ENCODE peak calls at places on chromosomes 13 and 19, in seven cellular contexts. I is GM12878, J is esophagus muscularis mucosa, H is breast epithelium, G is H1, Z is HCT116, A is prostate gland. U is an unnamed sample.

GRCh38 chr19:5951338-5951861 is 26.5 kb downstream of the RANBP3 start:
- DNase-seq in I (no peak), J (no peak), H (no peak), G (no peak), Z (no peak), A (no peak), U (no peak)

GRCh38 chr13:43258771-43259170 is 235.4 kb downstream of the DNAJC15 start:
- DNase-seq in I (no peak), J (peak), H (no peak), G (no peak), Z (no peak), A (no peak), U (no peak)

GRCh38 chr13:98188544-98189166 is 11.6 kb upstream of the RNF113B start:
- DNase-seq in I (no peak), J (no peak), H (no peak), G (no peak), Z (no peak), A (no peak), U (no peak)

GRCh38 chr19:45847661-45848060 is 15.3 kb downstream of the SYMPK start:
- DNase-seq in I (no peak), J (no peak), H (no peak), G (no peak), Z (no peak), A (no peak), U (no peak)

GRCh38 chr19:48874309-48875135 is 2.3 kb downstream of the PPP1R15A start:
- DNase-seq in I (no peak), J (no peak), H (no peak), G (no peak), Z (no peak), A (no peak), U (peak)

GRCh38 chr13:26186995-26187394 is 35.1 kb downstream of the RNF6 start:
- DNase-seq in I (no peak), J (no peak), H (no peak), G (no peak), Z (no peak), A (no peak), U (no peak)

GRCh38 chr19:18415177-18415867 is 3.9 kb upstream of the SSBP4 start:
- DNase-seq in I (no peak), J (no peak), H (peak), G (no peak), Z (no peak), A (no peak), U (peak)

GRCh38 chr19:5293607-5294089 is 47.0 kb downstream of the PTPRS start:
- DNase-seq in I (no peak), J (no peak), H (peak), G (no peak), Z (no peak), A (peak), U (peak)

GRCh38 chr19:56643460-56643763 is 453 bp downstream of the SMIM17 start:
- DNase-seq in I (no peak), J (no peak), H (no peak), G (no peak), Z (no peak), A (no peak), U (peak)

DNA sequence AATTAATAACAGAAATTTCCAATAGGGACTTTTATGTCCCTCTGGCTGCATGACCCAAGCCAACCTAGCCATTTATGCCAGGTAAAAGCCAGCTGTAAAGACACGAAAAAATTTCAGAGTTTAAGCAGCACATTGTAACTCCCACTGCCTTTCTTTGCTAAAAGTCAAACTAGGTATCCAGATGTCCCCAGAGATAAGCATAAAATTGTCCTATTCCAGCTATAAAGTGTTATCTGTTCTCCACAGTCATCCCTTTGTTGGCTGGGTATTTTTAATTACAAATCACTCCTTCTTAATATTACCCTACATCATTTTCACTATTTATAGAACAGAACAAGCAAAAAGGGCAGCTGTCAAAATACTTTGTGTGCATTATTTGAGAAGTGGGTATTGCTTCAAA is 3.2 kb upstream of the ZNF154 start:
- DNase-seq in I (no peak), J (no peak), H (no peak), G (no peak), Z (no peak), A (no peak), U (no peak)
- TF ChIP-seq POLR2A in I (no peak), J (no peak), H (no peak), G (no peak), Z (no peak), A (no peak), U (no peak)

DNA sequence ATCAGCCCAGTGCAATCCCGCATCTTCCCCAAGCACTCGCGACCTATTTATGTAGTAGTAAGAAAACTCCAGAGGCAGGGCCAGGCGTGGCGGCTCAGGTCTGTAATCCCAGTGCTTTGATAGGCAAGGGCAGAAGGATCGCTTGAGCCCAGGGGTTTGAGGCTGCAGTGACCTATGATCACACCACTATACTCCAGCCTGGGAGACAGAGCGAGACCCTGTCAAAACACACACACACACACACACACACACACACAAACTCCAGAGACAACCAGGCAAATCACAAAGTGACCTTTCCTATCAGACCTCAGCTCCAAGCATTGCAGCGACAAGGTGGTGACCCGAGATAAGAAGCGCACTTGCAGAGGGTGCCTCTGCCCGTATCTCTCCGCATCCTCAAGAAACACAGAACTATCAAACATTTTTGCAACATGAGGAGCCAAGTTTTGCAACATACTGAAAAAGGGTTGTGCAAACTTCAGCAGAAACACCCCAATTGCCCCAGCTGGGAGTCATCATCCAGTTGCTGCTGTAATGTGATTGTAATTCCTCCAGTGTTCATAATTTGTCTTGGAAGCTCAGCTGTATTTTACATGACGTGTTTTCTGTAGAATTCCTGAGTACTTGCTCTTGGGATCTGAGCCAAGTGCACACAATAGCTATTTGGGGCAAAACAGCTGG is 8.7 kb upstream of the KLF2 start:
- DNase-seq in I (no peak), J (no peak), H (no peak), G (no peak), Z (no peak), A (no peak), U (peak)
- TF ChIP-seq POLR2AphosphoS5 in I (no peak), J (peak), H (peak), G (no peak), Z (no peak), A (peak), U (peak)

DNA sequence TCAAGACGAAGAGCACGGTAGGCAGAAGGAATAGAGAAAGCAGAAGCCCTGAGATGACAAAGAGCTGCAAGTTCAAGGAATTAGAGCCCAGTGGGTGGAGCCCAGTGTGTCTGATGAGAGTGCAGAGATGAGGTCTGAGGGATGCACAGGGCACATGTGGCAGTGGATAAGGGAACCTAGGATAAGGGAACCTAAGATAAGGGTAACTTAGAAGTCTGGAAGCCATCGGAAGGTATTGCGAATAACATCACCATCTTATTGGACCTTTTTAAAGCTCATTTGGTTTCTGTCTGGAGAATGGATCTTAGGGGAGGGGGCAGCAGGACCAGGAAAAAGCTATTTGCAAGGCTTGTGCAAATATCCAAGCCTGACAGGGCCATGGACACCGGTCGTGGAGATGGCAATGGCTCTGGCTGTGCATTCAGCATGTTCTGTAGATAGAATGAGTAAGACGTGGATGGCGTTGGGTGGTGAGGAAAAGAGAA is 1.3 kb downstream of the FPR3 start:
- DNase-seq in I (no peak), J (no peak), H (no peak), G (no peak), Z (no peak), A (no peak), U (no peak)
- TF ChIP-seq POLR2A in I (no peak), J (no peak), H (no peak), G (no peak), Z (no peak), A (no peak), U (no peak)

DNA sequence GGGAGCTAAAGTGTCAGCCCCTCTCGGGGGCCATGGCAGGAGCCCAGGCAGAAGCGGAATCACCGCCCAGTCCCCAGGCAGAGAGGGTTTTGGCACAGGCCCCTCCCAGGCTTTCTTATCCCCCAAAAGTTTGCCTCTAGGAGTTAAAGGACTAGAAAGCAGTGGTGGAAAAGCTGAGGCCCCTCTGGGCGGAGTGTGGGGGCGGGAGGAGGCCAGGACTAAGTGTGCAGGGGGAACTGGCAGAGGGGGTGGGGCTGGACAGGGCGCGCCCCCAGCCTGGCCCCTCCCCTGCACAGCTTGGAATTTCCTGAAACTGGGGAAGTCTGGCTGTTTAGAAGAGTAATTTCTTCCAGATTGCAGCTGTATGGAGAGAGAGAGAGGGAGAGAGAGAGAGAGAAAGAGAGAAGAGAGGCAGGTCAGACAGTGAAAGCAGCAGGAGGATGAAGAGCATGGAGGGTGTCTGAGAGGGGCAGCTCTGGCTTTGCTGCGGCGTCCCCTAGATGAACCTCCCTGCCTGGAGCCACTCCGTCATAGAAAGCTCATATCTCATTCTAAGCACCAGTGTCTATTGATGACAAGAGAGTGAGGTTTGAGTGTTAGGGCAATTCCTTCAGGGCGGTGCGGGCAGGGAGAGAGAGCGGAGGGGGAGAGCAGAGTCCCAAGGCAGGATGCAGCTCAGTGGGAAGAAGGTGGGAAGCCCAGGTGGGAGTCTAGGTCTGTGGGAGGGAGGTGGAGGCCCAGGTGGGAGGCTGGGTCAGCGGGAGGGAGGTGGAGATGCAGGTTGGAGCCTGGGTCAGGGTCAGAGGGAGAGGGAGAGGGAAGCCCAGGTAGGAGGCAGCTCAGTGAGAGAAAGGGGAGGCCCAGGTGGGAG is at the start of gene CDC42EP5:
- DNase-seq in I (no peak), J (peak), H (peak), G (no peak), Z (no peak), A (peak), U (peak)
- TF ChIP-seq POLR2AphosphoS5 in I (no peak), J (peak), H (no peak), G (no peak), Z (no peak), A (peak), U (no peak)

GRCh38 chr13:49938921-49939320 is 2.8 kb upstream of the SPRYD7 start:
- DNase-seq in I (no peak), J (no peak), H (no peak), G (no peak), Z (no peak), A (no peak), U (no peak)

GRCh38 chr13:49936943-49937273 is 768 bp upstream of the SPRYD7 start:
- DNase-seq in I (no peak), J (no peak), H (no peak), G (no peak), Z (no peak), A (no peak), U (peak)

GRCh38 chr13:49935171-49936084 is 712 bp downstream of the SPRYD7 start:
- DNase-seq in I (no peak), J (no peak), H (no peak), G (peak), Z (peak), A (peak), U (no peak)

GRCh38 chr13:49938274-49938673 is 2.1 kb upstream of the SPRYD7 start:
- DNase-seq in I (no peak), J (no peak), H (no peak), G (no peak), Z (no peak), A (no peak), U (no peak)

DNA sequence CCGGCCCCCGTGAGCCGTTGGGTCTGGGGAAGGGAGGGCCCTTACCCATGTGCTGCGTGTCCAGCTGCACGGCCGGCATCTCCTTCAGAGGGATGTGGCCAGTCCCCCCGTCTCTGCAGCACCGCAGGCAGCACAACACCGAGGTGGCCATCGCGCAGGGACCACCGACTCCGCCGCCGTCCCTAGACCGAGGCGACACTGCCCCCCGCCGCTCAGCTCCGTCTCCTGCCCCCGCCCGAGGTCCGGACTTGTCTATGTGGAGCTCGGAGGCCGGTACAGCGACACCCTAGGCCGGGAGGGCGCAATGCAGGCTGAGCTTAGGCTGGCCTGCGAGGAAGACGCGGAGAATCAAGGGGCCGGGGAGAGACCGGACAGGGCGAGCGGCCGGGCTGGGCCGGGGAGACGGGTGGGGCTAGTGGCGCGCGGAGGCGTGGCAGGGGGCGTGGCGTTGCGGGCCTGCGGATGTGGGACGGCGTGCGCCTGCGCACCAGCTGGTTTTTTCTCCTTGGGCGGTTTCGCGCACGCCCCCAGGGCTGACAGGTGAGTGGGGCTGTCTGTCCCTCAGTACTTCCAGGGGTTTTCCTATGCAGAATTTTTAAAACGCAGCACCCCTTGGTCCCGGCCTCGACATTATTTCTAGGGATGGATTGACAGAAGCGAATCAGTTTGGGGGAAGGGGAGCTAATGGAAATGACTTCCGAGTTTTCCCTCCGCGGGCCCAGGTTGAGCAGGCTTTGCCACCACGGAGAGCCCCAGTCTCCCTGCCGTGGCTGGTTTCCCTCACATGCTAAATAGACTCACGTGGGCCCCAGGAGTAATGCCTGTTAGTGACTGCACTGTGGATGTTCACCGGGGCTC is at the start of gene SPRYD7:
- DNase-seq in I (peak), J (peak), H (peak), G (peak), Z (peak), A (peak), U (peak)
- TF ChIP-seq POLR2A in I (peak), J (peak), H (peak), G (no peak), Z (no peak), A (no peak), U (no peak)

DNA sequence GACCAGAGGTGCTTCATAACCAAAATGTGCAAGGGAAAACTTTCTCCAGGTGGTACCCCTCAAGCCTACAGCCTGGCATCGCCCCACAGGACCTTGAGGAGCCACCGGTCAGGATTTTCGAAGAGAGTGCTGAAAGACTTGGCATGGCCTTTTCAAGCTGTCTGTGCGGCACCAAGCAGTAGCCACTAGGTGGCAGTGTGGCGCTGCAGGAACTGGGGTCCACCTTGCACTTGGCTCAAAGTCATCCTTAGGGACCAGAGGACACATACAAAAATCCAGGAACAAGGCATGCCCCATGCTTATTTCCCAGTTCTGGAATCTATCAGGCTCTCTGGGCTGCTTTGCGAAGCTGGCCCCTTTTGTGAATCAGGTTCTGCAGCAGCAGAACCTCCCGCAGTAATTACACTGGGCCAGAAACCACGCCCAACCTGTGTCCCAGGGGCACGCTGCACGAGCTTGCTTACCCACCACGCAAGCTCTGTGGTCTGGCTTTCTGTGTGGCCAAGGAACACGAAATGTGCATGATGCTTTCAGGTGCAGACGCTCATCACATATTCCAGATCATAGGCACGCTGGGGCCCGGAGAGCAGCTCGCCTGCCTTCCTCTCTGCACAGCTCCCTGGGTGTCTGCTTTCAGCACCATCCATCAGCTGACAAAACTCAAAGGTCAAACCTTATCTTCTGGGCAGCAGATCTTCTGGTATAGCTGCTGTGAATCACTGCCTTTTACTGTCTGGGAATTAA is 87.2 kb downstream of the SLC7A1 start:
- DNase-seq in I (no peak), J (peak), H (peak), G (peak), Z (peak), A (peak), U (peak)
- TF ChIP-seq POLR2AphosphoS5 in I (no peak), J (peak), H (no peak), G (no peak), Z (peak), A (peak), U (peak)

DNA sequence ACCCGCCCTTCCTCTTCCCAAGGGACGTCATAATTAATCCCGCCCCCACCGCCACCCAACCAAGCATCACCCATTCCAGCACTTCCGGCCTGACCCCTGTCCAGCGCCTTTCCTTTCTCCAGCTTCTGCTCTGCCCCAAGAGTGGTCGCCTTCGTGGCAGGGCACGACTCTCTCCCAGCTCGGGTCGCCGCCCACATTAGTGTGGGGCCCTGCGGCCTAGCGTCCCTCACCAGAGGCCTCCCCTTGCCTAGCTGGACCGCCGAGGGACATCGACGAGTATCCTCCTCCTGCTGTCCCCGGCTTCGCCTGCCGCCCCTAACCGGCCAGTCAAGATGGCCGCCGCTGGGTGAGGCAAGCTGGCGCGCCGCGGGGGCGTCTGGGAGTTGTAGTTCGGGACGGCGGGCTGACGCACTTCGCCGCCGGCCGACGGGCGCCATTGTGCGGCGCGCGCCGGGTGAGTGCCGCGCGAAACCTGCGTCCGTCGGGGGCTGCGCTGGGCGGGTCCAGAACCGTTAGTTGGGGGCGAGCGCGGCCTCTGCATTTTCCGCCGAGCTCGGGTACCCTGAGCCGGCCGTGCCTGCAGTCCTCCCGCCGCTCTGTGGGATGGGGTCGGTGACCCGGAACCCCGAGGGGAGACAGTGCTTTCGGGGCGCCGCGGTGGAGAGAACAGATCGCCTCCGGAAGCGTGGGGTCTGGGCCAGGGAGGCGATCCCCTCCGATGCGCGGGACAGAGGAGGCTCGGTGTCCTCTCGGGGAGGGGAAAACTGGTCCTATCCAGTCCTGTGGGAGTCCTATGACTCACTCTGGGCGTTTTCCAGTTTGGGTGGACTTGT is at the start of gene ZNF274:
- DNase-seq in I (peak), J (peak), H (peak), G (peak), Z (peak), A (peak), U (peak)
- TF ChIP-seq POLR2A in I (peak), J (peak), H (peak), G (peak), Z (peak), A (peak), U (peak)

U was measured in suprapubic skin.